ENCODE peak calls at places on chromosomes 12 and 14, in eight cellular contexts. L, H, U, V, Z, E, J and D are unnamed samples.
A peak's percentile ranks its signal among the peaks of the same experiment; 100 is the strongest.

GRCh38 chr12:78490841-78491240 is 373.7 kb upstream of the SYT1 start:
- DNase-seq in L (no peak), H (no peak), U (no peak), V (no peak), Z (no peak), E (no peak), J (peak; percentile 56), D (no peak)

GRCh38 chr14:69287096-69287991 is 27.4 kb downstream of the GALNT16 start:
- DNase-seq in L (no peak), H (no peak), U (no peak), V (no peak), Z (no peak), E (no peak), J (no peak), D (peak; percentile 7)

GRCh38 chr14:93720076-93720815 is 68.0 kb downstream of the PRIMA1 start:
- DNase-seq in L (no peak), H (no peak), U (no peak), V (no peak), Z (no peak), E (no peak), J (no peak), D (no peak)

GRCh38 chr14:67738740-67739504 is 37.2 kb downstream of the RDH12 start:
- DNase-seq in L (no peak), H (no peak), U (peak; percentile 93), V (peak; percentile 70), Z (peak; percentile 78), E (peak; percentile 40), J (peak; percentile 47), D (peak; percentile 17)

GRCh38 chr14:67335781-67336180 is 23.8 kb downstream of the ATP6V1D start:
- DNase-seq in L (no peak), H (no peak), U (no peak), V (no peak), Z (no peak), E (no peak), J (no peak), D (no peak)

GRCh38 chr12:110780448-110780847 is 37.8 kb upstream of the PPP1CC start:
- DNase-seq in L (no peak), H (no peak), U (no peak), V (no peak), Z (no peak), E (no peak), J (no peak), D (no peak)

GRCh38 chr12:64385468-64385867 is 5.1 kb downstream of the C12orf56 start:
- DNase-seq in L (no peak), H (no peak), U (no peak), V (no peak), Z (no peak), E (no peak), J (no peak), D (no peak)

GRCh38 chr12:23204933-23205778 is 580.2 kb downstream of the ETNK1 start:
- DNase-seq in L (no peak), H (peak; percentile 6), U (no peak), V (no peak), Z (no peak), E (no peak), J (peak; percentile 3), D (no peak)

GRCh38 chr14:57760891-57761290 is 105.0 kb downstream of the SLC35F4 start:
- DNase-seq in L (no peak), H (no peak), U (no peak), V (no peak), Z (no peak), E (no peak), J (no peak), D (no peak)

GRCh38 chr12:68932701-68933563 is at the start of gene CPM:
- DNase-seq in L (peak; percentile 91), H (peak; percentile 69), U (no peak), V (peak; percentile 81), Z (peak; percentile 79), E (peak; percentile 33), J (no peak), D (peak; percentile 63)

GRCh38 chr14:44170554-44170953 is 336.5 kb downstream of the FSCB start:
- DNase-seq in L (no peak), H (no peak), U (no peak), V (no peak), Z (no peak), E (no peak), J (no peak), D (no peak)

GRCh38 chr12:111759991-111760390 is 6.7 kb upstream of the ALDH2 start:
- DNase-seq in L (no peak), H (no peak), U (no peak), V (no peak), Z (no peak), E (no peak), J (no peak), D (no peak)

GRCh38 chr12:121789800-121790748 is 3.4 kb downstream of the RHOF start:
- DNase-seq in L (peak; percentile 90), H (peak; percentile 92), U (no peak), V (peak; percentile 88), Z (peak; percentile 77), E (no peak), J (no peak), D (peak; percentile 46)

GRCh38 chr12:107258780-107259179 is 165.4 kb upstream of the CRY1 start:
- DNase-seq in L (no peak), H (no peak), U (no peak), V (no peak), Z (no peak), E (no peak), J (no peak), D (no peak)

DNA sequence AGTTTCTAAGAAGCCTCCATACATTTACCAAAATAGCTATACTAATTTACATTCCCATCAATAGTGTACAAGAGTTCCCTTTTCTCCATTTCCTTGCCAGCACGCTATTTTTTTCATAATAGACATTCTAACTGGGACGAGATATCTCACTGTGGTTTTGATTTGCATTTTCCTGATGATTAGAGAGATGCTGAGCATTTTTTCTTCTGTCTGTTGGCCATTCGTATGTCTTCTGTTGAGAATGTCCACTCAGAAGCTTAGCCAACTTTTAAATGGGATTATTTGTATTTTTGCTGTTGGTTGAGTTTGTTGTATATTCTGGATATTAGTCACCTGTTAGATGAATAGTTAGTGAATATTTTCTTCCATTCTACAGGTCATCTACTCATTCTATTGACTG is 144.1 kb downstream of the PRKD1 start:
- DNase-seq in L (no peak), H (no peak), U (no peak), V (no peak), Z (no peak), E (no peak), J (no peak), D (no peak)
- H3K36me3 ChIP-seq in L (no peaks in the 10 kb centered on the region), H (no peaks in the 10 kb centered on the region), U (no peaks in the 10 kb centered on the region), V (no peaks in the 10 kb centered on the region), Z (no peaks in the 10 kb centered on the region), E (no peaks in the 10 kb centered on the region), J (no peaks in the 10 kb centered on the region), D (no peaks in the 10 kb centered on the region)

GRCh38 chr12:132818562-132818961 is 10.1 kb downstream of the GOLGA3 start:
- DNase-seq in L (no peak), H (no peak), U (no peak), V (no peak), Z (no peak), E (no peak), J (no peak), D (no peak)

GRCh38 chr12:132813443-132813842 is 15.2 kb downstream of the GOLGA3 start:
- DNase-seq in L (no peak), H (no peak), U (no peak), V (no peak), Z (no peak), E (no peak), J (no peak), D (no peak)

GRCh38 chr12:132814232-132814631 is 14.4 kb downstream of the GOLGA3 start:
- DNase-seq in L (no peak), H (no peak), U (no peak), V (no peak), Z (no peak), E (no peak), J (no peak), D (no peak)

GRCh38 chr12:132807295-132808222 is 21.1 kb downstream of the GOLGA3 start:
- DNase-seq in L (no peak), H (no peak), U (no peak), V (no peak), Z (no peak), E (no peak), J (no peak), D (no peak)

DNA sequence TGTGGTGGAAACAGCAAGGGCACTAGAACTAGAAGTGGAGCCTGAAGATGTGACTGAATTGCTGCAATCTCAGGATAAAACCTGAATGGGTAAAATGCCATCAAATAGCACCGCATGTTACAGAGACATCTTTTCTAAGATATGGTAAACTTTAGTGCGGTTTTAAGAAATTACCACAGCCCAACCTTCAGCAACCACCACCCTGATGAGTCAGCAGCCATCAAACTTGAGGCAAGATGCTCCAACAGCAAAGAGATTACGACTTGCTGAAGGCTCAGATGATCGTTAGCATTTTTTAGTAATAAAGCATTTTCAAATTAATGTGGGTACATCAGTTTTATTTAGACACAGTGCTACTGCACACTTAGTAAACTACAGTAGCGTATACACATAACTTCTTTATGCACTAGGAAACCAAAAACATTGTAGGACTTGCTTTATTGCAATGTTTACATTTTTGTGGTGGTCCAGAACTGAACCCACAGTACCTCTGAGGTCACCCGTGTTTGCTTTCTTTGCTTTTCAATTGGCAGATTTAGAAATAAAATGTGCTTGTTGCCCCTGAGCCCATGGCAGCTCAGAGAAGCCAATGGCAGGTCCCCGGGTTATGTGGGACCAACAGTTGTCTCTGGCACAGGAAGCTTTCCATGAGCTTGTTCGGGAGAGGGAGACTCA is 15.9 kb downstream of the GOLGA3 start:
- DNase-seq in L (no peak), H (no peak), U (no peak), V (no peak), Z (no peak), E (no peak), J (no peak), D (no peak)
- H3K36me3 ChIP-seq in L (peaks cover 84% of the 10 kb centered on the region), H (peaks cover 38% of the 10 kb centered on the region), U (peaks cover 49% of the 10 kb centered on the region), V (no peaks in the 10 kb centered on the region), Z (peaks cover 32% of the 10 kb centered on the region), E (no peaks in the 10 kb centered on the region), J (peaks cover 29% of the 10 kb centered on the region), D (peaks cover 55% of the 10 kb centered on the region)

GRCh38 chr12:126271138-126271537 is 1205.9 kb downstream of the AACS start:
- DNase-seq in L (no peak), H (no peak), U (no peak), V (no peak), Z (no peak), E (no peak), J (no peak), D (no peak)
- H3K36me3 ChIP-seq in L (no peaks in the 10 kb centered on the region), H (no peaks in the 10 kb centered on the region), U (no peaks in the 10 kb centered on the region), V (no peaks in the 10 kb centered on the region), Z (no peaks in the 10 kb centered on the region), E (no peaks in the 10 kb centered on the region), J (no peaks in the 10 kb centered on the region), D (no peaks in the 10 kb centered on the region)

GRCh38 chr14:95101736-95102677 is 55.3 kb downstream of the DICER1 start:
- DNase-seq in L (no peak), H (no peak), U (no peak), V (no peak), Z (no peak), E (no peak), J (no peak), D (no peak)

GRCh38 chr14:95106966-95107365 is 50.4 kb downstream of the DICER1 start:
- DNase-seq in L (no peak), H (no peak), U (no peak), V (no peak), Z (no peak), E (no peak), J (no peak), D (no peak)

GRCh38 chr14:95107711-95108110 is 49.6 kb downstream of the DICER1 start:
- DNase-seq in L (no peak), H (no peak), U (no peak), V (no peak), Z (no peak), E (no peak), J (no peak), D (no peak)

GRCh38 chr14:95102678-95103039 is 54.7 kb downstream of the DICER1 start:
- DNase-seq in L (no peak), H (no peak), U (no peak), V (no peak), Z (no peak), E (no peak), J (no peak), D (no peak)

GRCh38 chr14:95104911-95105310 is 52.4 kb downstream of the DICER1 start:
- DNase-seq in L (no peak), H (no peak), U (no peak), V (no peak), Z (no peak), E (no peak), J (no peak), D (no peak)
- H3K36me3 ChIP-seq in L (peaks cover 92% of the 10 kb centered on the region), H (peaks cover 22% of the 10 kb centered on the region), U (peaks cover 47% of the 10 kb centered on the region), V (peaks cover 10% of the 10 kb centered on the region), Z (peaks cover 45% of the 10 kb centered on the region), E (peaks cover 16% of the 10 kb centered on the region), J (peaks cover 8% of the 10 kb centered on the region), D (peaks cover 53% of the 10 kb centered on the region)